ENCODE peak calls at places on chromosomes 5 and 9, in ten cellular contexts. One of them, this sample, is unnamed.

GRCh38 chr9:34430843-34431437 is 27.4 kb downstream of the FAM219A start:
- DNase-seq in stomach: peak; percentile 57
- DNase-seq in transverse colon: peak; percentile 17
- DNase-seq in suprapubic skin: no peak
- DNase-seq in SK-N-SH: peak; percentile 79
- DNase-seq in GM12878: no peak
- DNase-seq in HepG2: peak; percentile 25
- DNase-seq in K562: peak; percentile 29
- DNase-seq in H1: peak; percentile 34
- DNase-seq in upper lobe of left lung: no peak
- DNase-seq in this sample: peak; percentile 69

GRCh38 chr5:168654225-168654624 is 75.1 kb upstream of the PANK3 start:
- DNase-seq in stomach: no peak
- DNase-seq in transverse colon: no peak
- DNase-seq in suprapubic skin: no peak
- DNase-seq in SK-N-SH: peak; percentile 84
- DNase-seq in GM12878: no peak
- DNase-seq in HepG2: no peak
- DNase-seq in K562: no peak
- DNase-seq in H1: no peak
- DNase-seq in upper lobe of left lung: peak; percentile 47
- DNase-seq in this sample: no peak

GRCh38 chr5:456351-457194 is 13.6 kb downstream of the EXOC3 start:
- DNase-seq in stomach: peak; percentile 15
- DNase-seq in transverse colon: peak; percentile 4
- DNase-seq in suprapubic skin: peak; percentile 55
- DNase-seq in SK-N-SH: no peak
- DNase-seq in GM12878: no peak
- DNase-seq in HepG2: no peak
- DNase-seq in K562: no peak
- DNase-seq in H1: no peak
- DNase-seq in upper lobe of left lung: peak; percentile 58
- DNase-seq in this sample: peak; percentile 51

GRCh38 chr9:73565833-73566465 is 414.3 kb downstream of the ANXA1 start:
- DNase-seq in stomach: no peak
- DNase-seq in transverse colon: no peak
- DNase-seq in suprapubic skin: no peak
- DNase-seq in SK-N-SH: no peak
- DNase-seq in GM12878: no peak
- DNase-seq in HepG2: peak; percentile 46
- DNase-seq in K562: no peak
- DNase-seq in H1: peak; percentile 25
- DNase-seq in upper lobe of left lung: no peak
- DNase-seq in this sample: no peak

GRCh38 chr9:114153761-114154596 is 1.4 kb upstream of the COL27A1 start:
- DNase-seq in stomach: peak; percentile 33
- DNase-seq in transverse colon: no peak
- DNase-seq in suprapubic skin: no peak
- DNase-seq in SK-N-SH: peak; percentile 68
- DNase-seq in GM12878: no peak
- DNase-seq in HepG2: peak; percentile 95
- DNase-seq in K562: no peak
- DNase-seq in H1: no peak
- DNase-seq in upper lobe of left lung: peak; percentile 87
- DNase-seq in this sample: no peak

GRCh38 chr5:78563621-78564020 is 85.0 kb downstream of the LHFPL2 start:
- DNase-seq in stomach: no peak
- DNase-seq in transverse colon: no peak
- DNase-seq in suprapubic skin: no peak
- DNase-seq in SK-N-SH: no peak
- DNase-seq in GM12878: no peak
- DNase-seq in HepG2: no peak
- DNase-seq in K562: no peak
- DNase-seq in H1: no peak
- DNase-seq in upper lobe of left lung: no peak
- DNase-seq in this sample: no peak

GRCh38 chr9:109272045-109272444 is 48.8 kb downstream of the EPB41L4B start:
- DNase-seq in stomach: no peak
- DNase-seq in transverse colon: no peak
- DNase-seq in suprapubic skin: no peak
- DNase-seq in SK-N-SH: no peak
- DNase-seq in GM12878: no peak
- DNase-seq in HepG2: no peak
- DNase-seq in K562: no peak
- DNase-seq in H1: no peak
- DNase-seq in upper lobe of left lung: no peak
- DNase-seq in this sample: no peak

GRCh38 chr5:155605898-155606297 is 592.3 kb downstream of the KIF4B start:
- DNase-seq in stomach: no peak
- DNase-seq in transverse colon: no peak
- DNase-seq in suprapubic skin: no peak
- DNase-seq in SK-N-SH: no peak
- DNase-seq in GM12878: no peak
- DNase-seq in HepG2: no peak
- DNase-seq in K562: no peak
- DNase-seq in H1: no peak
- DNase-seq in upper lobe of left lung: no peak
- DNase-seq in this sample: no peak

GRCh38 chr9:121636411-121636865 is 15.0 kb upstream of the DAB2IP start:
- DNase-seq in stomach: no peak
- DNase-seq in transverse colon: no peak
- DNase-seq in suprapubic skin: no peak
- DNase-seq in SK-N-SH: peak; percentile 60
- DNase-seq in GM12878: no peak
- DNase-seq in HepG2: no peak
- DNase-seq in K562: no peak
- DNase-seq in H1: no peak
- DNase-seq in upper lobe of left lung: no peak
- DNase-seq in this sample: peak; percentile 83

GRCh38 chr9:129275626-129276247 is 97.7 kb upstream of the IER5L start:
- DNase-seq in stomach: no peak
- DNase-seq in transverse colon: no peak
- DNase-seq in suprapubic skin: peak; percentile 48
- DNase-seq in SK-N-SH: no peak
- DNase-seq in GM12878: no peak
- DNase-seq in HepG2: no peak
- DNase-seq in K562: no peak
- DNase-seq in H1: no peak
- DNase-seq in upper lobe of left lung: no peak
- DNase-seq in this sample: peak; percentile 29

GRCh38 chr5:57445006-57445714 is 37.5 kb downstream of the ACTBL2 start:
- DNase-seq in stomach: no peak
- DNase-seq in transverse colon: no peak
- DNase-seq in suprapubic skin: no peak
- DNase-seq in SK-N-SH: no peak
- DNase-seq in GM12878: no peak
- DNase-seq in HepG2: no peak
- DNase-seq in K562: no peak
- DNase-seq in H1: no peak
- DNase-seq in upper lobe of left lung: no peak
- DNase-seq in this sample: no peak

GRCh38 chr9:130662927-130663257 is 1.5 kb upstream of the PRDM12 start:
- DNase-seq in stomach: no peak
- DNase-seq in transverse colon: no peak
- DNase-seq in suprapubic skin: no peak
- DNase-seq in SK-N-SH: peak; percentile 64
- DNase-seq in GM12878: no peak
- DNase-seq in HepG2: no peak
- DNase-seq in K562: no peak
- DNase-seq in H1: no peak
- DNase-seq in upper lobe of left lung: no peak
- DNase-seq in this sample: no peak

GRCh38 chr9:68505681-68506409 is 34.8 kb downstream of the TMEM252 start:
- DNase-seq in stomach: no peak
- DNase-seq in transverse colon: no peak
- DNase-seq in suprapubic skin: no peak
- DNase-seq in SK-N-SH: no peak
- DNase-seq in GM12878: no peak
- DNase-seq in HepG2: no peak
- DNase-seq in K562: no peak
- DNase-seq in H1: no peak
- DNase-seq in upper lobe of left lung: no peak
- DNase-seq in this sample: no peak

GRCh38 chr5:12936184-12936583 is 1008.3 kb downstream of the DNAH5 start:
- DNase-seq in stomach: no peak
- DNase-seq in transverse colon: no peak
- DNase-seq in suprapubic skin: no peak
- DNase-seq in SK-N-SH: no peak
- DNase-seq in GM12878: no peak
- DNase-seq in HepG2: no peak
- DNase-seq in K562: no peak
- DNase-seq in H1: no peak
- DNase-seq in upper lobe of left lung: no peak
- DNase-seq in this sample: no peak

GRCh38 chr5:12934722-12935121 is 1009.8 kb downstream of the DNAH5 start:
- DNase-seq in stomach: no peak
- DNase-seq in transverse colon: no peak
- DNase-seq in suprapubic skin: no peak
- DNase-seq in SK-N-SH: no peak
- DNase-seq in GM12878: no peak
- DNase-seq in HepG2: no peak
- DNase-seq in K562: no peak
- DNase-seq in H1: no peak
- DNase-seq in upper lobe of left lung: no peak
- DNase-seq in this sample: no peak
- TF ChIP-seq EP300 in stomach: no peak
- TF ChIP-seq EP300 in transverse colon: no peak
- TF ChIP-seq EP300 in suprapubic skin: no peak
- TF ChIP-seq EP300 in SK-N-SH: no peak
- TF ChIP-seq EP300 in GM12878: no peak
- TF ChIP-seq EP300 in HepG2: no peak
- TF ChIP-seq EP300 in K562: no peak
- TF ChIP-seq EP300 in H1: no peak
- TF ChIP-seq EP300 in upper lobe of left lung: no peak
- TF ChIP-seq EP300 in this sample: no peak

DNA sequence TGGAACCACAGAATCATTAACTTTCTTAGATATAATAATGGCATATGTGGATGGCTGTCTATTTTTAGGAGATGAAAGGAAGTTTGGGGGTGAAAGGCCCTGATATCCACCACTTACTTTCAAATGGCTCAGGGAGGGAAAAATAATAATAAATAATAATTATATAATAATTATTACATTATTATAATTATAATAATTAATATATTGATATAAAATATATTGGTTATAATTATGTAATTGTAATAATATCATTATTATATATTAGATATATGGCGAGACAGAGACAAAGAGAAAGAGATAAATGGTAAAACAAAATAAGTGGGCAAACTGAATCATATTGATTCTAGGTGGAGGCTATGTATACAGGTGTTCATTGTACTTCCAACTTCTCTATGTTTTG is 136.6 kb downstream of the GAPVD1 start:
- DNase-seq in stomach: no peak
- DNase-seq in transverse colon: no peak
- DNase-seq in suprapubic skin: no peak
- DNase-seq in SK-N-SH: no peak
- DNase-seq in GM12878: no peak
- DNase-seq in HepG2: no peak
- DNase-seq in K562: no peak
- DNase-seq in H1: no peak
- DNase-seq in upper lobe of left lung: no peak
- DNase-seq in this sample: no peak
- TF ChIP-seq POLR2AphosphoS5 in stomach: no peak
- TF ChIP-seq POLR2AphosphoS5 in transverse colon: no peak
- TF ChIP-seq POLR2AphosphoS5 in suprapubic skin: no peak
- TF ChIP-seq POLR2AphosphoS5 in SK-N-SH: no peak
- TF ChIP-seq POLR2AphosphoS5 in GM12878: no peak
- TF ChIP-seq POLR2AphosphoS5 in HepG2: no peak
- TF ChIP-seq POLR2AphosphoS5 in K562: no peak
- TF ChIP-seq POLR2AphosphoS5 in H1: no peak
- TF ChIP-seq POLR2AphosphoS5 in upper lobe of left lung: no peak
- TF ChIP-seq POLR2AphosphoS5 in this sample: no peak

DNA sequence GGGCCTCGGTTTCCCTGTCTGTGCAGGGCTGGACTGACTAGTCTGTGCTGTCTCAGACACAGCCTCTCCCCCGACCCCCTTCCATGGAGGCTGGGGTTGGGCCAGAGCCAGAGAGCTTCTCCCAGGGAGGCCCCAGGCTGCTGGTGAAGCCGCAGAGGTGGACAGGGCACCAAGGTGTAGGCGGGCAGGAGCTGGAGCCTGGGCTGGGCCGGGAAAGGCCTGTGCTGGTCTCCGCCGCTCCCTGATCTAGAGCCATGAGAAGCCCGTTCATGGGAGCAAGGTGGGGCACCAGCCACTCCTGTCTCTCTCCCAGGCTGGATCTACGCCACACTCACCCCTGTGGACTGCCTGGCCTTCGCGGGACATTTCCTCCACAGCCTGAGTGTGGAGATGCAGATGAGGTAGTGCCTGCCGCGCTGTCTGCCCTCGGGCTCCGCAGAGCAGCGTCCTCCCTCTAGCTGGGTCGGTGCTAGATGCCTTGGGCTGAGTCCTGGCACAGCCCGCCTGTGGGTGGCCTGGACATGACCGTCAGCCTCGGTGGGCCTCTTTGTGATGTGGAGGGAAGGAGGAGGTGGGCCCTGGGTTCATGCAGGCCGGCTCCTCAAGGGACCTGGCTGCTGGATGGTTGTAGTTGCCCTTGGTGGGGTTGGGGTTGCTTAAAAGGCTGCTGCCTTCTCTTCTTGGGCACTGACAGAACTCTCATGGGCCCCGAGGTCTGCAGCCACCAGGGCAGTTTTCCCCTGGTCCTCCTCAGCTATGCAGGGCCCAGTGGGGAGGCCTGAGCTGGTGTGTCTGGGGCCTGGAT is 79.4 kb downstream of the PHF2 start:
- DNase-seq in stomach: no peak
- DNase-seq in transverse colon: peak; percentile 5
- DNase-seq in suprapubic skin: peak; percentile 50
- DNase-seq in SK-N-SH: no peak
- DNase-seq in GM12878: no peak
- DNase-seq in HepG2: no peak
- DNase-seq in K562: no peak
- DNase-seq in H1: no peak
- DNase-seq in upper lobe of left lung: peak; percentile 49
- DNase-seq in this sample: peak; percentile 62
- TF ChIP-seq EP300 in stomach: no peak
- TF ChIP-seq EP300 in transverse colon: no peak
- TF ChIP-seq EP300 in suprapubic skin: no peak
- TF ChIP-seq EP300 in SK-N-SH: no peak
- TF ChIP-seq EP300 in GM12878: no peak
- TF ChIP-seq EP300 in HepG2: no peak
- TF ChIP-seq EP300 in K562: no peak
- TF ChIP-seq EP300 in H1: no peak
- TF ChIP-seq EP300 in upper lobe of left lung: no peak
- TF ChIP-seq EP300 in this sample: no peak

GRCh38 chr5:17257705-17258273 is 40.4 kb downstream of the BASP1 start:
- DNase-seq in stomach: no peak
- DNase-seq in transverse colon: no peak
- DNase-seq in suprapubic skin: no peak
- DNase-seq in SK-N-SH: no peak
- DNase-seq in GM12878: peak; percentile 70
- DNase-seq in HepG2: no peak
- DNase-seq in K562: no peak
- DNase-seq in H1: no peak
- DNase-seq in upper lobe of left lung: no peak
- DNase-seq in this sample: no peak
- TF ChIP-seq POLR2AphosphoS5 in stomach: no peak
- TF ChIP-seq POLR2AphosphoS5 in transverse colon: no peak
- TF ChIP-seq POLR2AphosphoS5 in suprapubic skin: no peak
- TF ChIP-seq POLR2AphosphoS5 in SK-N-SH: no peak
- TF ChIP-seq POLR2AphosphoS5 in GM12878: peak; percentile 61
- TF ChIP-seq POLR2AphosphoS5 in HepG2: no peak
- TF ChIP-seq POLR2AphosphoS5 in K562: no peak
- TF ChIP-seq POLR2AphosphoS5 in H1: no peak
- TF ChIP-seq POLR2AphosphoS5 in upper lobe of left lung: no peak
- TF ChIP-seq POLR2AphosphoS5 in this sample: no peak

This sample was measured in sigmoid colon.